ENCODE peak calls at places on chromosomes 12 and 14, in nine cellular contexts. One of them, this sample, is unnamed. For H3K27me3, the result is how much of the 10 kb centered on the place peaks cover.

GRCh38 chr14:100432652-100433427 is 109.7 kb downstream of the SLC25A47 start:
- DNase-seq in left ventricle myocardium inferior: no peak
- DNase-seq in HCT116: no peak
- DNase-seq in stomach: no peak
- DNase-seq in lung: no peak
- DNase-seq in psoas muscle: no peak
- DNase-seq in CD8-positive, alpha-beta T cell: no peak
- DNase-seq in ovary: no peak
- DNase-seq in body of pancreas: no peak
- DNase-seq in this sample: no peak

GRCh38 chr12:110501378-110501721 is 561 bp downstream of the VPS29 start:
- DNase-seq in left ventricle myocardium inferior: no peak
- DNase-seq in HCT116: no peak
- DNase-seq in stomach: peak
- DNase-seq in lung: no peak
- DNase-seq in psoas muscle: peak
- DNase-seq in CD8-positive, alpha-beta T cell: no peak
- DNase-seq in ovary: peak
- DNase-seq in body of pancreas: no peak
- DNase-seq in this sample: peak

GRCh38 chr14:54001189-54001878 is 44.7 kb upstream of the BMP4 start:
- DNase-seq in left ventricle myocardium inferior: no peak
- DNase-seq in HCT116: no peak
- DNase-seq in stomach: no peak
- DNase-seq in lung: no peak
- DNase-seq in psoas muscle: no peak
- DNase-seq in CD8-positive, alpha-beta T cell: no peak
- DNase-seq in ovary: no peak
- DNase-seq in body of pancreas: no peak
- DNase-seq in this sample: no peak

GRCh38 chr12:62256408-62257079 is 3.7 kb upstream of the USP15 start:
- DNase-seq in left ventricle myocardium inferior: no peak
- DNase-seq in HCT116: no peak
- DNase-seq in stomach: no peak
- DNase-seq in lung: no peak
- DNase-seq in psoas muscle: no peak
- DNase-seq in CD8-positive, alpha-beta T cell: no peak
- DNase-seq in ovary: peak
- DNase-seq in body of pancreas: peak
- DNase-seq in this sample: no peak

GRCh38 chr12:53938276-53939140 is at the start of gene HOXC13:
- DNase-seq in left ventricle myocardium inferior: no peak
- DNase-seq in HCT116: peak
- DNase-seq in stomach: no peak
- DNase-seq in lung: no peak
- DNase-seq in psoas muscle: peak
- DNase-seq in CD8-positive, alpha-beta T cell: no peak
- DNase-seq in ovary: peak
- DNase-seq in body of pancreas: peak
- DNase-seq in this sample: peak

GRCh38 chr14:99930420-99931274 is 134.6 kb upstream of the EVL start:
- DNase-seq in left ventricle myocardium inferior: no peak
- DNase-seq in HCT116: no peak
- DNase-seq in stomach: no peak
- DNase-seq in lung: no peak
- DNase-seq in psoas muscle: no peak
- DNase-seq in CD8-positive, alpha-beta T cell: no peak
- DNase-seq in ovary: no peak
- DNase-seq in body of pancreas: no peak
- DNase-seq in this sample: peak

GRCh38 chr12:94372379-94372930 is 87.2 kb downstream of the CEP83 start:
- DNase-seq in left ventricle myocardium inferior: no peak
- DNase-seq in HCT116: no peak
- DNase-seq in stomach: no peak
- DNase-seq in lung: no peak
- DNase-seq in psoas muscle: no peak
- DNase-seq in CD8-positive, alpha-beta T cell: no peak
- DNase-seq in ovary: no peak
- DNase-seq in body of pancreas: no peak
- DNase-seq in this sample: no peak

GRCh38 chr12:67669217-67669924 is 20.8 kb downstream of the DYRK2 start:
- DNase-seq in left ventricle myocardium inferior: no peak
- DNase-seq in HCT116: no peak
- DNase-seq in stomach: no peak
- DNase-seq in lung: no peak
- DNase-seq in psoas muscle: no peak
- DNase-seq in CD8-positive, alpha-beta T cell: no peak
- DNase-seq in ovary: no peak
- DNase-seq in body of pancreas: no peak
- DNase-seq in this sample: no peak

GRCh38 chr14:60175255-60175902 is 10.2 kb upstream of the DHRS7 start:
- DNase-seq in left ventricle myocardium inferior: no peak
- DNase-seq in HCT116: no peak
- DNase-seq in stomach: no peak
- DNase-seq in lung: no peak
- DNase-seq in psoas muscle: no peak
- DNase-seq in CD8-positive, alpha-beta T cell: no peak
- DNase-seq in ovary: no peak
- DNase-seq in body of pancreas: no peak
- DNase-seq in this sample: no peak

GRCh38 chr14:73272393-73272792 is 35.1 kb downstream of the PAPLN start:
- DNase-seq in left ventricle myocardium inferior: no peak
- DNase-seq in HCT116: no peak
- DNase-seq in stomach: no peak
- DNase-seq in lung: no peak
- DNase-seq in psoas muscle: no peak
- DNase-seq in CD8-positive, alpha-beta T cell: no peak
- DNase-seq in ovary: no peak
- DNase-seq in body of pancreas: no peak
- DNase-seq in this sample: no peak

GRCh38 chr12:93134893-93135285 is 205.8 kb upstream of the EEA1 start:
- DNase-seq in left ventricle myocardium inferior: no peak
- DNase-seq in HCT116: no peak
- DNase-seq in stomach: no peak
- DNase-seq in lung: no peak
- DNase-seq in psoas muscle: no peak
- DNase-seq in CD8-positive, alpha-beta T cell: no peak
- DNase-seq in ovary: no peak
- DNase-seq in body of pancreas: no peak
- DNase-seq in this sample: no peak

GRCh38 chr12:25558566-25558965 is 5.5 kb upstream of the LMNTD1 start:
- DNase-seq in left ventricle myocardium inferior: no peak
- DNase-seq in HCT116: no peak
- DNase-seq in stomach: no peak
- DNase-seq in lung: no peak
- DNase-seq in psoas muscle: no peak
- DNase-seq in CD8-positive, alpha-beta T cell: no peak
- DNase-seq in ovary: no peak
- DNase-seq in body of pancreas: no peak
- DNase-seq in this sample: no peak

GRCh38 chr14:29926228-29926627 is 1.4 kb downstream of the PRKD1 start:
- DNase-seq in left ventricle myocardium inferior: no peak
- DNase-seq in HCT116: no peak
- DNase-seq in stomach: no peak
- DNase-seq in lung: no peak
- DNase-seq in psoas muscle: no peak
- DNase-seq in CD8-positive, alpha-beta T cell: no peak
- DNase-seq in ovary: no peak
- DNase-seq in body of pancreas: no peak
- DNase-seq in this sample: no peak

GRCh38 chr12:48061943-48062719 is 43.7 kb downstream of the SENP1 start:
- DNase-seq in left ventricle myocardium inferior: no peak
- DNase-seq in HCT116: no peak
- DNase-seq in stomach: no peak
- DNase-seq in lung: no peak
- DNase-seq in psoas muscle: no peak
- DNase-seq in CD8-positive, alpha-beta T cell: no peak
- DNase-seq in ovary: no peak
- DNase-seq in body of pancreas: no peak
- DNase-seq in this sample: no peak

GRCh38 chr14:21866479-21866878 is 192.9 kb upstream of the OR4E1 start:
- DNase-seq in left ventricle myocardium inferior: no peak
- DNase-seq in HCT116: no peak
- DNase-seq in stomach: no peak
- DNase-seq in lung: no peak
- DNase-seq in psoas muscle: no peak
- DNase-seq in CD8-positive, alpha-beta T cell: no peak
- DNase-seq in ovary: no peak
- DNase-seq in body of pancreas: no peak
- DNase-seq in this sample: no peak

GRCh38 chr14:101478096-101478495 is 83.2 kb upstream of the DIO3 start:
- DNase-seq in left ventricle myocardium inferior: no peak
- DNase-seq in HCT116: no peak
- DNase-seq in stomach: peak
- DNase-seq in lung: no peak
- DNase-seq in psoas muscle: no peak
- DNase-seq in CD8-positive, alpha-beta T cell: no peak
- DNase-seq in ovary: peak
- DNase-seq in body of pancreas: peak
- DNase-seq in this sample: peak

GRCh38 chr14:48111151-48111550 is 435.7 kb upstream of the MDGA2 start:
- DNase-seq in left ventricle myocardium inferior: no peak
- DNase-seq in HCT116: no peak
- DNase-seq in stomach: no peak
- DNase-seq in lung: no peak
- DNase-seq in psoas muscle: no peak
- DNase-seq in CD8-positive, alpha-beta T cell: no peak
- DNase-seq in ovary: no peak
- DNase-seq in body of pancreas: no peak
- DNase-seq in this sample: no peak

GRCh38 chr12:52349196-52349595 is 18.1 kb downstream of the KRT85 start:
- DNase-seq in left ventricle myocardium inferior: no peak
- DNase-seq in HCT116: no peak
- DNase-seq in stomach: no peak
- DNase-seq in lung: no peak
- DNase-seq in psoas muscle: no peak
- DNase-seq in CD8-positive, alpha-beta T cell: no peak
- DNase-seq in ovary: no peak
- DNase-seq in body of pancreas: no peak
- DNase-seq in this sample: no peak

GRCh38 chr14:50050171-50050570 is 66.2 kb downstream of the VCPKMT start:
- DNase-seq in left ventricle myocardium inferior: no peak
- DNase-seq in HCT116: no peak
- DNase-seq in stomach: no peak
- DNase-seq in lung: no peak
- DNase-seq in psoas muscle: no peak
- DNase-seq in CD8-positive, alpha-beta T cell: no peak
- DNase-seq in ovary: no peak
- DNase-seq in body of pancreas: no peak
- DNase-seq in this sample: no peak

GRCh38 chr12:3527736-3528135 is 36.7 kb downstream of the PRMT8 start:
- DNase-seq in left ventricle myocardium inferior: no peak
- DNase-seq in HCT116: no peak
- DNase-seq in stomach: no peak
- DNase-seq in lung: no peak
- DNase-seq in psoas muscle: no peak
- DNase-seq in CD8-positive, alpha-beta T cell: no peak
- DNase-seq in ovary: no peak
- DNase-seq in body of pancreas: no peak
- DNase-seq in this sample: no peak
- H3K27me3 ChIP-seq in left ventricle myocardium inferior: under half
- H3K27me3 ChIP-seq in HCT116: under half
- H3K27me3 ChIP-seq in stomach: under half
- H3K27me3 ChIP-seq in lung: under half
- H3K27me3 ChIP-seq in psoas muscle: under half
- H3K27me3 ChIP-seq in CD8-positive, alpha-beta T cell: under half
- H3K27me3 ChIP-seq in ovary: under half
- H3K27me3 ChIP-seq in body of pancreas: under half
- H3K27me3 ChIP-seq in this sample: under half

DNA sequence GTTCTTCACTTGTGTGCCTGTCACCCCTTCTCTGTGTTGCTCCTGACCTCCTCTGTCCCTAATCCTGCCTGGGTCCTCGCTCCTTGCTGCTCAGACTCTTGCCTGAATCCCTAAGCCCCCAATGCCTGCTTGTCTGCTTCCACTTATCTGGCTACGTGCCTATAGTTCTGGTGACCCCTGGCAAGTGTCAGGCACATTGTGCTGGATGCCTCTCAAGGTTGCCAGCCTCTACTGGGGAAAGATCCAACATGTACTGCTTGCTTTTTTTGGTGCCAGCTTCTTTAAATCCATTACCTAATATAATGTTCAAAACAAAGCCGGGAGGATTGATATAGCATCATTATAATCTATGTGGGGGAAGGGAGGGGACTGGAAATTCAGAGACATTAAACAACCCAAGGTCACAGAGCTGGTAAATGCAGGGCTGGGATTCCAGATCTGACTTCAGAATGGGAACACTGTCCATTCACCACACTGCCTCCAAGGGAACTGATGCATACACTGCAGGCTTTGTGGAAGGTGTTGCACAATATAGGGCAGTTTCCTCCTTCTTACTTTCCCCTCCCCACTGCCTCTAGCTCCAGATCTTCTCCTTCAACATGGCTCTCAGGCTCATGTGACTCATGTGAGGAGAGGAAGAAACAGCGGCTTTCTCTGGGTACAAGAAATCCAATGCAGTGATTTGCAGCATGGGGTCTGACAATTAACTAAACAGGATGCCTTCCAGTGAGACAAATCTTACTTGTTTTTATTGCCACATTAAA is 447.8 kb upstream of the CCDC196 start:
- DNase-seq in left ventricle myocardium inferior: no peak
- DNase-seq in HCT116: no peak
- DNase-seq in stomach: no peak
- DNase-seq in lung: no peak
- DNase-seq in psoas muscle: no peak
- DNase-seq in CD8-positive, alpha-beta T cell: no peak
- DNase-seq in ovary: no peak
- DNase-seq in body of pancreas: no peak
- DNase-seq in this sample: no peak
- TF ChIP-seq CTCF in left ventricle myocardium inferior: peak
- TF ChIP-seq CTCF in HCT116: no peak
- TF ChIP-seq CTCF in stomach: no peak
- TF ChIP-seq CTCF in lung: no peak
- TF ChIP-seq CTCF in psoas muscle: no peak
- TF ChIP-seq CTCF in CD8-positive, alpha-beta T cell: no peak
- TF ChIP-seq CTCF in ovary: no peak
- TF ChIP-seq CTCF in body of pancreas: no peak
- TF ChIP-seq CTCF in this sample: no peak

GRCh38 chr12:120155072-120155471 is 38.5 kb upstream of the RAB35 start:
- DNase-seq in left ventricle myocardium inferior: no peak
- DNase-seq in HCT116: no peak
- DNase-seq in stomach: no peak
- DNase-seq in lung: no peak
- DNase-seq in psoas muscle: no peak
- DNase-seq in CD8-positive, alpha-beta T cell: no peak
- DNase-seq in ovary: no peak
- DNase-seq in body of pancreas: no peak
- DNase-seq in this sample: no peak
- H3K4me3 ChIP-seq in left ventricle myocardium inferior: no peak
- H3K4me3 ChIP-seq in HCT116: no peak
- H3K4me3 ChIP-seq in stomach: no peak
- H3K4me3 ChIP-seq in lung: no peak
- H3K4me3 ChIP-seq in psoas muscle: no peak
- H3K4me3 ChIP-seq in CD8-positive, alpha-beta T cell: no peak
- H3K4me3 ChIP-seq in ovary: no peak
- H3K4me3 ChIP-seq in body of pancreas: no peak
- H3K4me3 ChIP-seq in this sample: no peak

DNA sequence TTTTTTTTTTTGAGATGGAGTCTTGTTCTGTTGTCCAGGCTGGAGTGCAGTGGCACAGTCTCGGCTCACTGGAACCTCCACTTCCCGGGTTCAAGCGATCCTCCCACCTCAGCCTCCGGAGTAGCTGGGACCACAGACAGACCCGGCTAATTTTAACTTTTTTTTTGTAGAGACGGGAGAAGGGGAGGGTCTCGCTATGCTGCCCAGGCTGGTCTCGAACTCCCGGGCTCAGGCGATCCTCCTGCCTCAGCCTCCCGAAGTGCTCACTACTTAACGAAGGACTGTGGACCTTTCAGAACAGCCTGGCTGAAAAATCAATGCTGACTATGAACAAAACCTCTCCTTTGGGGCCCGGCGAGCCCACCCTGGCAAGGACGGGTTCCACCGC is 10.9 kb downstream of the SLC6A12 start:
- DNase-seq in left ventricle myocardium inferior: no peak
- DNase-seq in HCT116: no peak
- DNase-seq in stomach: no peak
- DNase-seq in lung: no peak
- DNase-seq in psoas muscle: no peak
- DNase-seq in CD8-positive, alpha-beta T cell: no peak
- DNase-seq in ovary: no peak
- DNase-seq in body of pancreas: no peak
- DNase-seq in this sample: no peak
- H3K27me3 ChIP-seq in left ventricle myocardium inferior: under half
- H3K27me3 ChIP-seq in HCT116: under half
- H3K27me3 ChIP-seq in stomach: under half
- H3K27me3 ChIP-seq in lung: under half
- H3K27me3 ChIP-seq in psoas muscle: under half
- H3K27me3 ChIP-seq in CD8-positive, alpha-beta T cell: under half
- H3K27me3 ChIP-seq in ovary: under half
- H3K27me3 ChIP-seq in body of pancreas: under half
- H3K27me3 ChIP-seq in this sample: under half

This sample was measured in BE2C.